ENCODE peak calls at places on chromosomes 3 and 15, in ten cellular contexts. One of them, this sample, is unnamed.

GRCh38 chr3:165669502-165669901 is 167.7 kb downstream of the BCHE start:
- DNase-seq in Caco-2: no peak
- DNase-seq in AG08395: no peak
- DNase-seq in Caki2: no peak
- DNase-seq in stimulated activated CD8-positive, alpha-beta memory T cell treated with anti-CD3 and anti-CD28 coated beads, Interleukin-7, amount 100 ng/mL, for 4 hours: no peak
- DNase-seq in activated naive CD4-positive, alpha-beta T cell treated with anti-CD3 and anti-CD28 coated beads, Interleukin-2, amount 10 ng/mL, durations not matched to agents 7 days and 5 days: no peak
- DNase-seq in endodermal cell: no peak
- DNase-seq in stimulated activated CD4-positive, alpha-beta T cell treated with anti-CD3 and anti-CD28 coated beads, Interleukin-2, amount 100 ng/mL, for 24 hours: no peak
- DNase-seq in SW480: no peak
- DNase-seq in A549: no peak
- DNase-seq in this sample: no peak

GRCh38 chr3:197353867-197354180 is 55.4 kb upstream of the DLG1 start:
- DNase-seq in stimulated activated CD4-positive, alpha-beta T cell treated with anti-CD3 and anti-CD28 coated beads, Interleukin-2, amount 100 ng/mL, for 24 hours: no peak
- DNase-seq in A549: no peak
- DNase-seq in Caki2: no peak
- DNase-seq in stimulated activated CD8-positive, alpha-beta memory T cell treated with anti-CD3 and anti-CD28 coated beads, Interleukin-7, amount 100 ng/mL, for 4 hours: no peak
- DNase-seq in Caco-2: no peak
- DNase-seq in endodermal cell: no peak
- DNase-seq in activated naive CD4-positive, alpha-beta T cell treated with anti-CD3 and anti-CD28 coated beads, Interleukin-2, amount 10 ng/mL, durations not matched to agents 7 days and 5 days: no peak
- DNase-seq in AG08395: no peak
- DNase-seq in SW480: no peak
- DNase-seq in this sample: no peak

GRCh38 chr3:190941694-190942280 is 79.3 kb upstream of the GMNC start:
- DNase-seq in stimulated activated CD4-positive, alpha-beta T cell treated with anti-CD3 and anti-CD28 coated beads, Interleukin-2, amount 100 ng/mL, for 24 hours: no peak
- DNase-seq in A549: no peak
- DNase-seq in AG08395: no peak
- DNase-seq in activated naive CD4-positive, alpha-beta T cell treated with anti-CD3 and anti-CD28 coated beads, Interleukin-2, amount 10 ng/mL, durations not matched to agents 7 days and 5 days: no peak
- DNase-seq in endodermal cell: peak; percentile 67
- DNase-seq in Caco-2: no peak
- DNase-seq in SW480: no peak
- DNase-seq in stimulated activated CD8-positive, alpha-beta memory T cell treated with anti-CD3 and anti-CD28 coated beads, Interleukin-7, amount 100 ng/mL, for 4 hours: no peak
- DNase-seq in Caki2: no peak
- DNase-seq in this sample: no peak

GRCh38 chr3:49019941-49020334 is 1.6 kb upstream of the DALRD3 start:
- DNase-seq in activated naive CD4-positive, alpha-beta T cell treated with anti-CD3 and anti-CD28 coated beads, Interleukin-2, amount 10 ng/mL, durations not matched to agents 7 days and 5 days: no peak
- DNase-seq in AG08395: no peak
- DNase-seq in Caki2: no peak
- DNase-seq in A549: no peak
- DNase-seq in Caco-2: no peak
- DNase-seq in endodermal cell: peak; percentile 53
- DNase-seq in stimulated activated CD4-positive, alpha-beta T cell treated with anti-CD3 and anti-CD28 coated beads, Interleukin-2, amount 100 ng/mL, for 24 hours: no peak
- DNase-seq in SW480: no peak
- DNase-seq in stimulated activated CD8-positive, alpha-beta memory T cell treated with anti-CD3 and anti-CD28 coated beads, Interleukin-7, amount 100 ng/mL, for 4 hours: no peak
- DNase-seq in this sample: no peak

GRCh38 chr3:73614385-73614784 is 10.4 kb downstream of the PDZRN3 start:
- DNase-seq in A549: no peak
- DNase-seq in stimulated activated CD8-positive, alpha-beta memory T cell treated with anti-CD3 and anti-CD28 coated beads, Interleukin-7, amount 100 ng/mL, for 4 hours: no peak
- DNase-seq in Caki2: no peak
- DNase-seq in AG08395: peak; percentile 72
- DNase-seq in SW480: no peak
- DNase-seq in Caco-2: peak; percentile 72
- DNase-seq in activated naive CD4-positive, alpha-beta T cell treated with anti-CD3 and anti-CD28 coated beads, Interleukin-2, amount 10 ng/mL, durations not matched to agents 7 days and 5 days: no peak
- DNase-seq in stimulated activated CD4-positive, alpha-beta T cell treated with anti-CD3 and anti-CD28 coated beads, Interleukin-2, amount 100 ng/mL, for 24 hours: no peak
- DNase-seq in endodermal cell: no peak
- DNase-seq in this sample: no peak

GRCh38 chr15:63446260-63446659 is 58.1 kb upstream of the USP3 start:
- DNase-seq in activated naive CD4-positive, alpha-beta T cell treated with anti-CD3 and anti-CD28 coated beads, Interleukin-2, amount 10 ng/mL, durations not matched to agents 7 days and 5 days: peak; percentile 34
- DNase-seq in A549: no peak
- DNase-seq in stimulated activated CD4-positive, alpha-beta T cell treated with anti-CD3 and anti-CD28 coated beads, Interleukin-2, amount 100 ng/mL, for 24 hours: no peak
- DNase-seq in Caco-2: no peak
- DNase-seq in Caki2: no peak
- DNase-seq in stimulated activated CD8-positive, alpha-beta memory T cell treated with anti-CD3 and anti-CD28 coated beads, Interleukin-7, amount 100 ng/mL, for 4 hours: no peak
- DNase-seq in endodermal cell: no peak
- DNase-seq in SW480: no peak
- DNase-seq in AG08395: no peak
- DNase-seq in this sample: peak; percentile 11

GRCh38 chr3:100269410-100270217 is 8.8 kb downstream of the TBC1D23 start:
- DNase-seq in endodermal cell: no peak
- DNase-seq in SW480: peak; percentile 53
- DNase-seq in Caki2: peak; percentile 1
- DNase-seq in Caco-2: no peak
- DNase-seq in stimulated activated CD4-positive, alpha-beta T cell treated with anti-CD3 and anti-CD28 coated beads, Interleukin-2, amount 100 ng/mL, for 24 hours: no peak
- DNase-seq in activated naive CD4-positive, alpha-beta T cell treated with anti-CD3 and anti-CD28 coated beads, Interleukin-2, amount 10 ng/mL, durations not matched to agents 7 days and 5 days: no peak
- DNase-seq in AG08395: peak; percentile 90
- DNase-seq in stimulated activated CD8-positive, alpha-beta memory T cell treated with anti-CD3 and anti-CD28 coated beads, Interleukin-7, amount 100 ng/mL, for 4 hours: no peak
- DNase-seq in A549: no peak
- DNase-seq in this sample: no peak

GRCh38 chr3:55735976-55736375 is 248.9 kb upstream of the WNT5A start:
- DNase-seq in stimulated activated CD8-positive, alpha-beta memory T cell treated with anti-CD3 and anti-CD28 coated beads, Interleukin-7, amount 100 ng/mL, for 4 hours: no peak
- DNase-seq in A549: no peak
- DNase-seq in SW480: no peak
- DNase-seq in endodermal cell: no peak
- DNase-seq in activated naive CD4-positive, alpha-beta T cell treated with anti-CD3 and anti-CD28 coated beads, Interleukin-2, amount 10 ng/mL, durations not matched to agents 7 days and 5 days: no peak
- DNase-seq in stimulated activated CD4-positive, alpha-beta T cell treated with anti-CD3 and anti-CD28 coated beads, Interleukin-2, amount 100 ng/mL, for 24 hours: no peak
- DNase-seq in Caco-2: no peak
- DNase-seq in AG08395: no peak
- DNase-seq in Caki2: no peak
- DNase-seq in this sample: no peak

GRCh38 chr3:136277115-136277514 is 27.0 kb downstream of the PCCB start:
- DNase-seq in stimulated activated CD8-positive, alpha-beta memory T cell treated with anti-CD3 and anti-CD28 coated beads, Interleukin-7, amount 100 ng/mL, for 4 hours: no peak
- DNase-seq in AG08395: no peak
- DNase-seq in A549: no peak
- DNase-seq in stimulated activated CD4-positive, alpha-beta T cell treated with anti-CD3 and anti-CD28 coated beads, Interleukin-2, amount 100 ng/mL, for 24 hours: no peak
- DNase-seq in Caki2: no peak
- DNase-seq in activated naive CD4-positive, alpha-beta T cell treated with anti-CD3 and anti-CD28 coated beads, Interleukin-2, amount 10 ng/mL, durations not matched to agents 7 days and 5 days: no peak
- DNase-seq in endodermal cell: no peak
- DNase-seq in Caco-2: no peak
- DNase-seq in SW480: no peak
- DNase-seq in this sample: no peak

GRCh38 chr3:10984371-10984896 is 8.1 kb upstream of the SLC6A1 start:
- DNase-seq in SW480: no peak
- DNase-seq in AG08395: no peak
- DNase-seq in activated naive CD4-positive, alpha-beta T cell treated with anti-CD3 and anti-CD28 coated beads, Interleukin-2, amount 10 ng/mL, durations not matched to agents 7 days and 5 days: no peak
- DNase-seq in Caki2: no peak
- DNase-seq in endodermal cell: no peak
- DNase-seq in A549: no peak
- DNase-seq in Caco-2: no peak
- DNase-seq in stimulated activated CD8-positive, alpha-beta memory T cell treated with anti-CD3 and anti-CD28 coated beads, Interleukin-7, amount 100 ng/mL, for 4 hours: no peak
- DNase-seq in stimulated activated CD4-positive, alpha-beta T cell treated with anti-CD3 and anti-CD28 coated beads, Interleukin-2, amount 100 ng/mL, for 24 hours: no peak
- DNase-seq in this sample: no peak

GRCh38 chr15:74364936-74365618 is 2.4 kb downstream of the CYP11A1 start:
- DNase-seq in AG08395: no peak
- DNase-seq in Caki2: no peak
- DNase-seq in A549: no peak
- DNase-seq in endodermal cell: peak; percentile 79
- DNase-seq in Caco-2: no peak
- DNase-seq in stimulated activated CD8-positive, alpha-beta memory T cell treated with anti-CD3 and anti-CD28 coated beads, Interleukin-7, amount 100 ng/mL, for 4 hours: no peak
- DNase-seq in SW480: no peak
- DNase-seq in activated naive CD4-positive, alpha-beta T cell treated with anti-CD3 and anti-CD28 coated beads, Interleukin-2, amount 10 ng/mL, durations not matched to agents 7 days and 5 days: no peak
- DNase-seq in stimulated activated CD4-positive, alpha-beta T cell treated with anti-CD3 and anti-CD28 coated beads, Interleukin-2, amount 100 ng/mL, for 24 hours: no peak
- DNase-seq in this sample: no peak

GRCh38 chr3:15476378-15476777 is 45.1 kb downstream of the COLQ start:
- DNase-seq in activated naive CD4-positive, alpha-beta T cell treated with anti-CD3 and anti-CD28 coated beads, Interleukin-2, amount 10 ng/mL, durations not matched to agents 7 days and 5 days: no peak
- DNase-seq in Caco-2: no peak
- DNase-seq in AG08395: peak; percentile 29
- DNase-seq in stimulated activated CD4-positive, alpha-beta T cell treated with anti-CD3 and anti-CD28 coated beads, Interleukin-2, amount 100 ng/mL, for 24 hours: no peak
- DNase-seq in A549: no peak
- DNase-seq in endodermal cell: peak; percentile 3
- DNase-seq in SW480: no peak
- DNase-seq in stimulated activated CD8-positive, alpha-beta memory T cell treated with anti-CD3 and anti-CD28 coated beads, Interleukin-7, amount 100 ng/mL, for 4 hours: no peak
- DNase-seq in Caki2: no peak
- DNase-seq in this sample: no peak

GRCh38 chr3:55476515-55476914 is 10.6 kb downstream of the WNT5A start:
- DNase-seq in stimulated activated CD4-positive, alpha-beta T cell treated with anti-CD3 and anti-CD28 coated beads, Interleukin-2, amount 100 ng/mL, for 24 hours: no peak
- DNase-seq in endodermal cell: no peak
- DNase-seq in A549: no peak
- DNase-seq in activated naive CD4-positive, alpha-beta T cell treated with anti-CD3 and anti-CD28 coated beads, Interleukin-2, amount 10 ng/mL, durations not matched to agents 7 days and 5 days: no peak
- DNase-seq in Caki2: peak; percentile 37
- DNase-seq in stimulated activated CD8-positive, alpha-beta memory T cell treated with anti-CD3 and anti-CD28 coated beads, Interleukin-7, amount 100 ng/mL, for 4 hours: no peak
- DNase-seq in AG08395: peak; percentile 63
- DNase-seq in Caco-2: no peak
- DNase-seq in SW480: no peak
- DNase-seq in this sample: no peak

GRCh38 chr15:69193948-69194827 is 33.8 kb downstream of the GLCE start:
- DNase-seq in A549: no peak
- DNase-seq in activated naive CD4-positive, alpha-beta T cell treated with anti-CD3 and anti-CD28 coated beads, Interleukin-2, amount 10 ng/mL, durations not matched to agents 7 days and 5 days: no peak
- DNase-seq in SW480: no peak
- DNase-seq in stimulated activated CD8-positive, alpha-beta memory T cell treated with anti-CD3 and anti-CD28 coated beads, Interleukin-7, amount 100 ng/mL, for 4 hours: no peak
- DNase-seq in Caki2: no peak
- DNase-seq in Caco-2: no peak
- DNase-seq in AG08395: peak; percentile 17
- DNase-seq in stimulated activated CD4-positive, alpha-beta T cell treated with anti-CD3 and anti-CD28 coated beads, Interleukin-2, amount 100 ng/mL, for 24 hours: no peak
- DNase-seq in endodermal cell: no peak
- DNase-seq in this sample: no peak

GRCh38 chr3:152760024-152760563 is 74.8 kb upstream of the P2RY1 start:
- DNase-seq in A549: no peak
- DNase-seq in stimulated activated CD8-positive, alpha-beta memory T cell treated with anti-CD3 and anti-CD28 coated beads, Interleukin-7, amount 100 ng/mL, for 4 hours: no peak
- DNase-seq in Caco-2: no peak
- DNase-seq in Caki2: no peak
- DNase-seq in activated naive CD4-positive, alpha-beta T cell treated with anti-CD3 and anti-CD28 coated beads, Interleukin-2, amount 10 ng/mL, durations not matched to agents 7 days and 5 days: no peak
- DNase-seq in stimulated activated CD4-positive, alpha-beta T cell treated with anti-CD3 and anti-CD28 coated beads, Interleukin-2, amount 100 ng/mL, for 24 hours: no peak
- DNase-seq in AG08395: no peak
- DNase-seq in SW480: no peak
- DNase-seq in endodermal cell: no peak
- DNase-seq in this sample: no peak

GRCh38 chr3:14524311-14524711 is 15.8 kb downstream of the GRIP2 start:
- DNase-seq in endodermal cell: no peak
- DNase-seq in stimulated activated CD4-positive, alpha-beta T cell treated with anti-CD3 and anti-CD28 coated beads, Interleukin-2, amount 100 ng/mL, for 24 hours: no peak
- DNase-seq in activated naive CD4-positive, alpha-beta T cell treated with anti-CD3 and anti-CD28 coated beads, Interleukin-2, amount 10 ng/mL, durations not matched to agents 7 days and 5 days: peak; percentile 9
- DNase-seq in stimulated activated CD8-positive, alpha-beta memory T cell treated with anti-CD3 and anti-CD28 coated beads, Interleukin-7, amount 100 ng/mL, for 4 hours: no peak
- DNase-seq in Caki2: no peak
- DNase-seq in SW480: peak; percentile 30
- DNase-seq in AG08395: no peak
- DNase-seq in A549: no peak
- DNase-seq in Caco-2: no peak
- DNase-seq in this sample: no peak

GRCh38 chr3:112773864-112774263 is 72.8 kb downstream of the CD200R1L start:
- DNase-seq in Caki2: peak; percentile 45
- DNase-seq in endodermal cell: no peak
- DNase-seq in Caco-2: no peak
- DNase-seq in activated naive CD4-positive, alpha-beta T cell treated with anti-CD3 and anti-CD28 coated beads, Interleukin-2, amount 10 ng/mL, durations not matched to agents 7 days and 5 days: no peak
- DNase-seq in SW480: peak; percentile 50
- DNase-seq in AG08395: no peak
- DNase-seq in stimulated activated CD8-positive, alpha-beta memory T cell treated with anti-CD3 and anti-CD28 coated beads, Interleukin-7, amount 100 ng/mL, for 4 hours: no peak
- DNase-seq in stimulated activated CD4-positive, alpha-beta T cell treated with anti-CD3 and anti-CD28 coated beads, Interleukin-2, amount 100 ng/mL, for 24 hours: no peak
- DNase-seq in A549: peak; percentile 91
- DNase-seq in this sample: peak; percentile 25

GRCh38 chr3:4983739-4984510 is 4.7 kb downstream of the BHLHE40 start:
- DNase-seq in A549: peak; percentile 75
- DNase-seq in Caco-2: no peak
- DNase-seq in endodermal cell: peak; percentile 70
- DNase-seq in stimulated activated CD8-positive, alpha-beta memory T cell treated with anti-CD3 and anti-CD28 coated beads, Interleukin-7, amount 100 ng/mL, for 4 hours: peak; percentile 75
- DNase-seq in AG08395: peak; percentile 48
- DNase-seq in SW480: peak; percentile 99
- DNase-seq in Caki2: peak; percentile 68
- DNase-seq in stimulated activated CD4-positive, alpha-beta T cell treated with anti-CD3 and anti-CD28 coated beads, Interleukin-2, amount 100 ng/mL, for 24 hours: peak; percentile 77
- DNase-seq in activated naive CD4-positive, alpha-beta T cell treated with anti-CD3 and anti-CD28 coated beads, Interleukin-2, amount 10 ng/mL, durations not matched to agents 7 days and 5 days: peak; percentile 64
- DNase-seq in this sample: peak; percentile 87

GRCh38 chr3:67635806-67636205 is 18.6 kb downstream of the SUCLG2 start:
- DNase-seq in A549: no peak
- DNase-seq in stimulated activated CD4-positive, alpha-beta T cell treated with anti-CD3 and anti-CD28 coated beads, Interleukin-2, amount 100 ng/mL, for 24 hours: no peak
- DNase-seq in stimulated activated CD8-positive, alpha-beta memory T cell treated with anti-CD3 and anti-CD28 coated beads, Interleukin-7, amount 100 ng/mL, for 4 hours: no peak
- DNase-seq in Caco-2: no peak
- DNase-seq in endodermal cell: no peak
- DNase-seq in AG08395: peak; percentile 10
- DNase-seq in activated naive CD4-positive, alpha-beta T cell treated with anti-CD3 and anti-CD28 coated beads, Interleukin-2, amount 10 ng/mL, durations not matched to agents 7 days and 5 days: no peak
- DNase-seq in Caki2: no peak
- DNase-seq in SW480: no peak
- DNase-seq in this sample: no peak

GRCh38 chr3:100496711-100497261 is 4.4 kb downstream of the TMEM45A start:
- DNase-seq in stimulated activated CD8-positive, alpha-beta memory T cell treated with anti-CD3 and anti-CD28 coated beads, Interleukin-7, amount 100 ng/mL, for 4 hours: no peak
- DNase-seq in activated naive CD4-positive, alpha-beta T cell treated with anti-CD3 and anti-CD28 coated beads, Interleukin-2, amount 10 ng/mL, durations not matched to agents 7 days and 5 days: no peak
- DNase-seq in stimulated activated CD4-positive, alpha-beta T cell treated with anti-CD3 and anti-CD28 coated beads, Interleukin-2, amount 100 ng/mL, for 24 hours: no peak
- DNase-seq in SW480: peak; percentile 30
- DNase-seq in Caki2: peak; percentile 43
- DNase-seq in endodermal cell: no peak
- DNase-seq in Caco-2: no peak
- DNase-seq in A549: no peak
- DNase-seq in AG08395: peak; percentile 35
- DNase-seq in this sample: no peak

GRCh38 chr3:120093923-120094775 is at the start of gene GSK3B:
- DNase-seq in stimulated activated CD4-positive, alpha-beta T cell treated with anti-CD3 and anti-CD28 coated beads, Interleukin-2, amount 100 ng/mL, for 24 hours: peak; percentile 99
- DNase-seq in endodermal cell: peak; percentile 88
- DNase-seq in Caco-2: peak; percentile 78
- DNase-seq in activated naive CD4-positive, alpha-beta T cell treated with anti-CD3 and anti-CD28 coated beads, Interleukin-2, amount 10 ng/mL, durations not matched to agents 7 days and 5 days: peak; percentile 84
- DNase-seq in SW480: peak; percentile 84
- DNase-seq in AG08395: peak; percentile 92
- DNase-seq in Caki2: peak; percentile 70
- DNase-seq in A549: peak; percentile 86
- DNase-seq in stimulated activated CD8-positive, alpha-beta memory T cell treated with anti-CD3 and anti-CD28 coated beads, Interleukin-7, amount 100 ng/mL, for 4 hours: peak; percentile 72
- DNase-seq in this sample: peak; percentile 69

GRCh38 chr3:162224736-162225135 is 728.1 kb downstream of the OTOL1 start:
- DNase-seq in SW480: no peak
- DNase-seq in Caco-2: no peak
- DNase-seq in A549: no peak
- DNase-seq in stimulated activated CD4-positive, alpha-beta T cell treated with anti-CD3 and anti-CD28 coated beads, Interleukin-2, amount 100 ng/mL, for 24 hours: no peak
- DNase-seq in activated naive CD4-positive, alpha-beta T cell treated with anti-CD3 and anti-CD28 coated beads, Interleukin-2, amount 10 ng/mL, durations not matched to agents 7 days and 5 days: no peak
- DNase-seq in AG08395: no peak
- DNase-seq in stimulated activated CD8-positive, alpha-beta memory T cell treated with anti-CD3 and anti-CD28 coated beads, Interleukin-7, amount 100 ng/mL, for 4 hours: no peak
- DNase-seq in endodermal cell: no peak
- DNase-seq in Caki2: no peak
- DNase-seq in this sample: no peak

GRCh38 chr15:44801368-44801767 is 65.0 kb downstream of the TRIM69 start:
- DNase-seq in Caco-2: no peak
- DNase-seq in endodermal cell: no peak
- DNase-seq in activated naive CD4-positive, alpha-beta T cell treated with anti-CD3 and anti-CD28 coated beads, Interleukin-2, amount 10 ng/mL, durations not matched to agents 7 days and 5 days: no peak
- DNase-seq in stimulated activated CD8-positive, alpha-beta memory T cell treated with anti-CD3 and anti-CD28 coated beads, Interleukin-7, amount 100 ng/mL, for 4 hours: no peak
- DNase-seq in stimulated activated CD4-positive, alpha-beta T cell treated with anti-CD3 and anti-CD28 coated beads, Interleukin-2, amount 100 ng/mL, for 24 hours: no peak
- DNase-seq in SW480: no peak
- DNase-seq in Caki2: no peak
- DNase-seq in AG08395: no peak
- DNase-seq in A549: no peak
- DNase-seq in this sample: no peak

GRCh38 chr3:47455806-47456452 is 19.8 kb downstream of the SCAP start:
- DNase-seq in A549: no peak
- DNase-seq in Caco-2: no peak
- DNase-seq in activated naive CD4-positive, alpha-beta T cell treated with anti-CD3 and anti-CD28 coated beads, Interleukin-2, amount 10 ng/mL, durations not matched to agents 7 days and 5 days: no peak
- DNase-seq in stimulated activated CD8-positive, alpha-beta memory T cell treated with anti-CD3 and anti-CD28 coated beads, Interleukin-7, amount 100 ng/mL, for 4 hours: no peak
- DNase-seq in endodermal cell: no peak
- DNase-seq in AG08395: no peak
- DNase-seq in SW480: no peak
- DNase-seq in Caki2: no peak
- DNase-seq in stimulated activated CD4-positive, alpha-beta T cell treated with anti-CD3 and anti-CD28 coated beads, Interleukin-2, amount 100 ng/mL, for 24 hours: no peak
- DNase-seq in this sample: no peak

GRCh38 chr3:195905970-195906864 is 2.1 kb downstream of the TNK2 start:
- DNase-seq in Caco-2: no peak
- DNase-seq in SW480: peak; percentile 74
- DNase-seq in stimulated activated CD8-positive, alpha-beta memory T cell treated with anti-CD3 and anti-CD28 coated beads, Interleukin-7, amount 100 ng/mL, for 4 hours: no peak
- DNase-seq in activated naive CD4-positive, alpha-beta T cell treated with anti-CD3 and anti-CD28 coated beads, Interleukin-2, amount 10 ng/mL, durations not matched to agents 7 days and 5 days: no peak
- DNase-seq in Caki2: no peak
- DNase-seq in A549: no peak
- DNase-seq in endodermal cell: no peak
- DNase-seq in stimulated activated CD4-positive, alpha-beta T cell treated with anti-CD3 and anti-CD28 coated beads, Interleukin-2, amount 100 ng/mL, for 24 hours: no peak
- DNase-seq in AG08395: no peak
- DNase-seq in this sample: no peak

GRCh38 chr3:10602769-10603768 is 97.7 kb upstream of the ATP2B2 start:
- DNase-seq in stimulated activated CD8-positive, alpha-beta memory T cell treated with anti-CD3 and anti-CD28 coated beads, Interleukin-7, amount 100 ng/mL, for 4 hours: peak; percentile 50
- DNase-seq in AG08395: no peak
- DNase-seq in stimulated activated CD4-positive, alpha-beta T cell treated with anti-CD3 and anti-CD28 coated beads, Interleukin-2, amount 100 ng/mL, for 24 hours: peak; percentile 63
- DNase-seq in Caco-2: no peak
- DNase-seq in A549: no peak
- DNase-seq in Caki2: no peak
- DNase-seq in activated naive CD4-positive, alpha-beta T cell treated with anti-CD3 and anti-CD28 coated beads, Interleukin-2, amount 10 ng/mL, durations not matched to agents 7 days and 5 days: peak; percentile 82
- DNase-seq in endodermal cell: no peak
- DNase-seq in SW480: peak; percentile 11
- DNase-seq in this sample: peak; percentile 37

GRCh38 chr3:127763337-127763736 is 59.0 kb downstream of the MGLL start:
- DNase-seq in SW480: no peak
- DNase-seq in A549: no peak
- DNase-seq in Caco-2: no peak
- DNase-seq in Caki2: no peak
- DNase-seq in stimulated activated CD8-positive, alpha-beta memory T cell treated with anti-CD3 and anti-CD28 coated beads, Interleukin-7, amount 100 ng/mL, for 4 hours: no peak
- DNase-seq in AG08395: no peak
- DNase-seq in stimulated activated CD4-positive, alpha-beta T cell treated with anti-CD3 and anti-CD28 coated beads, Interleukin-2, amount 100 ng/mL, for 24 hours: no peak
- DNase-seq in activated naive CD4-positive, alpha-beta T cell treated with anti-CD3 and anti-CD28 coated beads, Interleukin-2, amount 10 ng/mL, durations not matched to agents 7 days and 5 days: no peak
- DNase-seq in endodermal cell: no peak
- DNase-seq in this sample: no peak

GRCh38 chr15:99253381-99254090 is 2.3 kb downstream of the LRRC28 start:
- DNase-seq in stimulated activated CD4-positive, alpha-beta T cell treated with anti-CD3 and anti-CD28 coated beads, Interleukin-2, amount 100 ng/mL, for 24 hours: no peak
- DNase-seq in A549: no peak
- DNase-seq in Caki2: no peak
- DNase-seq in SW480: peak; percentile 52
- DNase-seq in stimulated activated CD8-positive, alpha-beta memory T cell treated with anti-CD3 and anti-CD28 coated beads, Interleukin-7, amount 100 ng/mL, for 4 hours: no peak
- DNase-seq in AG08395: peak; percentile 79
- DNase-seq in Caco-2: no peak
- DNase-seq in activated naive CD4-positive, alpha-beta T cell treated with anti-CD3 and anti-CD28 coated beads, Interleukin-2, amount 10 ng/mL, durations not matched to agents 7 days and 5 days: no peak
- DNase-seq in endodermal cell: no peak
- DNase-seq in this sample: no peak